ENCODE peak calls at places on chromosomes 1 and 21, in eight cellular contexts. A is SK-N-SH, M is MM.1S, D is PC-3, H is hepatocyte, P is neural progenitor cell, N is GM23338, L is HCT116. S is an unnamed sample.

GRCh38 chr1:19067187-19067911 is 110.9 kb upstream of the IFFO2 start:
- DNase-seq in A (peak), M (no peak), D (peak), H (no peak), P (peak), N (no peak), L (no peak), S (no peak)

GRCh38 chr1:94727846-94728715 is 92.1 kb upstream of the SLC44A3 start:
- DNase-seq in A (no peak), M (no peak), D (peak), H (peak), P (no peak), N (no peak), L (peak), S (no peak)

GRCh38 chr1:112954059-112954458 is 1.9 kb downstream of the SLC16A1 start:
- DNase-seq in A (no peak), M (no peak), D (no peak), H (no peak), P (no peak), N (no peak), L (no peak), S (no peak)

GRCh38 chr1:243179714-243180113 is 75.4 kb downstream of the CEP170 start:
- DNase-seq in A (no peak), M (no peak), D (peak), H (no peak), P (no peak), N (no peak), L (no peak), S (no peak)

GRCh38 chr1:168752171-168752570 is 23.2 kb upstream of the DPT start:
- DNase-seq in A (no peak), M (no peak), D (peak), H (peak), P (no peak), N (no peak), L (no peak), S (no peak)

GRCh38 chr1:186239211-186239610 is 135.8 kb downstream of the TPR start:
- DNase-seq in A (no peak), M (no peak), D (no peak), H (no peak), P (no peak), N (no peak), L (no peak), S (no peak)

GRCh38 chr1:43634729-43635128 is 15.2 kb upstream of the KDM4A start:
- DNase-seq in A (no peak), M (no peak), D (peak), H (no peak), P (peak), N (peak), L (no peak), S (no peak)

GRCh38 chr1:224087358-224087757 is 26.6 kb upstream of the FBXO28 start:
- DNase-seq in A (no peak), M (no peak), D (peak), H (no peak), P (no peak), N (no peak), L (no peak), S (no peak)

GRCh38 chr1:3222042-3222692 is 153.2 kb downstream of the PRDM16 start:
- DNase-seq in A (no peak), M (no peak), D (no peak), H (peak), P (no peak), N (no peak), L (no peak), S (peak)

GRCh38 chr1:203479646-203480045 is 4.0 kb downstream of the PRELP start:
- DNase-seq in A (no peak), M (no peak), D (no peak), H (no peak), P (no peak), N (no peak), L (no peak), S (no peak)

GRCh38 chr21:42242611-42243010 is 23.7 kb downstream of the ABCG1 start:
- DNase-seq in A (no peak), M (no peak), D (no peak), H (no peak), P (no peak), N (no peak), L (no peak), S (peak)

GRCh38 chr1:43532716-43533115 is 2.0 kb downstream of the PTPRF start:
- DNase-seq in A (no peak), M (no peak), D (no peak), H (no peak), P (no peak), N (no peak), L (no peak), S (no peak)

GRCh38 chr21:41247561-41247968 is 69.0 kb upstream of the FAM3B start:
- DNase-seq in A (no peak), M (no peak), D (no peak), H (no peak), P (no peak), N (no peak), L (no peak), S (no peak)

GRCh38 chr1:204361781-204362180 is 2.1 kb upstream of the PLEKHA6 start:
- DNase-seq in A (no peak), M (no peak), D (no peak), H (no peak), P (no peak), N (no peak), L (no peak), S (no peak)

GRCh38 chr21:42850866-42851391 is 28.4 kb downstream of the WDR4 start:
- DNase-seq in A (peak), M (no peak), D (peak), H (no peak), P (peak), N (peak), L (no peak), S (peak)

GRCh38 chr1:150696995-150697927 is at the start of gene GOLPH3L:
- DNase-seq in A (peak), M (peak), D (peak), H (peak), P (peak), N (peak), L (peak), S (peak)
- TF ChIP-seq CTCF in A (no peak), M (no peak), D (no peak), H (no peak), P (no peak), N (no peak), L (no peak), S (no peak)

GRCh38 chr1:28418278-28418637 is 48.7 kb downstream of the PHACTR4 start:
- DNase-seq in A (no peak), M (no peak), D (no peak), H (no peak), P (no peak), N (no peak), L (no peak), S (no peak)

GRCh38 chr1:28417441-28418277 is 48.1 kb downstream of the PHACTR4 start:
- DNase-seq in A (peak), M (peak), D (peak), H (peak), P (no peak), N (no peak), L (peak), S (no peak)

GRCh38 chr1:28412731-28413130 is 43.2 kb downstream of the PHACTR4 start:
- DNase-seq in A (no peak), M (no peak), D (peak), H (no peak), P (no peak), N (no peak), L (no peak), S (no peak)

GRCh38 chr1:28416509-28417194 is 47.1 kb downstream of the PHACTR4 start:
- DNase-seq in A (peak), M (no peak), D (peak), H (no peak), P (no peak), N (no peak), L (no peak), S (no peak)

DNA sequence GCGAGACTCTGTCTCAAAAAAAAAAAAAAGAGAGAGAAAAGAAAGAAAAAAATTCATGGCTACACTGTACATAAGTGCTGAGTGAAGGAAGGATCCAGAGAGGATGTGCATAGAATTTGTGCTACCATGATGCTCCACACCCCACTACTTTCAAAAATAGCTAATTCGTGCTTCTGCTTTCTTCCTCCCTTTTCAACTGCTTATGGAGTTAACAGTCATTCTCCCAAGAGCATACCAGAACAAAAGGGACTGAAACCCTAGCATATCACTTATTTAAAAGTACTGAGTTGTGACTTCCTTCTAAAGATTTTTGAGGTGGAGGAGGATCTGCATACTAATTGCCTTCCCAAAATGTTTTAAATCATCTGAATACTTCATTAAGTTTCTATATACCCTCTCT is 45.7 kb downstream of the PHACTR4 start:
- DNase-seq in A (no peak), M (no peak), D (no peak), H (no peak), P (no peak), N (peak), L (no peak), S (no peak)
- TF ChIP-seq EZH2phosphoT487 in A (no peak), M (no peak), D (no peak), H (no peak), P (no peak), N (no peak), L (no peak), S (no peak)

GRCh38 chr1:222165625-222166024 is 382.3 kb downstream of the HHIPL2 start:
- DNase-seq in A (no peak), M (no peak), D (no peak), H (no peak), P (no peak), N (no peak), L (no peak), S (no peak)

GRCh38 chr1:222167896-222168295 is 380.0 kb downstream of the HHIPL2 start:
- DNase-seq in A (no peak), M (no peak), D (no peak), H (no peak), P (no peak), N (no peak), L (no peak), S (no peak)

GRCh38 chr1:222168621-222169020 is 379.3 kb downstream of the HHIPL2 start:
- DNase-seq in A (no peak), M (no peak), D (no peak), H (no peak), P (no peak), N (no peak), L (no peak), S (no peak)

GRCh38 chr1:222163895-222164294 is 384.0 kb downstream of the HHIPL2 start:
- DNase-seq in A (no peak), M (no peak), D (no peak), H (no peak), P (no peak), N (no peak), L (no peak), S (no peak)

DNA sequence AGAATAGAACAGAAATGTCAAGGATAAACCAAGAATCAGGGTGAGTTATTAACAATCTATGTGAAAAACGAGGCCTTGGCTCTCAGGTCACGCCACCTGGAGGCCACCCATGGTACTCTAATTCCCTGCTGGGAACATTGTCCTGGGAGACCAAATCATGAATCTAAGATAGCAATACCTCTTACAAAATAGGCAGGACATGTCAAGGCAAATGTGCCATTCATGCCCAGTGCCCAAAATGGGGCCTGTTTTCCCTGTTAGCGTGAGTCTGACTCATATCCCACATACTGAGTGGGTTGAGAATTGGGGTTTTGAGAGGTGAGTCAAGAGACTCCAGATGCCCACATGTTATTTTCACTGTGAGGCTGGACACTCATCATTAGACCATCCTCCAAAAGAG is 380.8 kb downstream of the HHIPL2 start:
- DNase-seq in A (peak), M (no peak), D (peak), H (peak), P (peak), N (peak), L (peak), S (peak)
- TF ChIP-seq CTCF in A (peak), M (peak), D (peak), H (peak), P (peak), N (peak), L (peak), S (peak)

GRCh38 chr1:109716570-109717090 is 4.6 kb downstream of the GSTM5 start:
- DNase-seq in A (no peak), M (no peak), D (no peak), H (no peak), P (no peak), N (no peak), L (no peak), S (no peak)
- TF ChIP-seq EZH2phosphoT487 in A (no peak), M (no peak), D (no peak), H (no peak), P (no peak), N (no peak), L (no peak), S (no peak)